ENCODE peak calls at places on chromosomes 2 and 18, in nine cellular contexts. One of them, this sample, is unnamed.

GRCh38 chr2:223669453-223670225 is 67.5 kb upstream of the SCG2 start:
- DNase-seq in NCI-H2107: no peak
- DNase-seq in left ventricle myocardium superior: no peak
- DNase-seq in substantia nigra: no peak
- DNase-seq in SHP77: no peak
- DNase-seq in activated CD4-positive, alpha-beta T cell treated with anti-CD3 and anti-CD28 coated beads, Interleukin-2, amount 50 U/mL, for 1 hour: no peak
- DNase-seq in nephron progenitor cell: no peak
- DNase-seq in RCC 7860: peak
- DNase-seq in naive thymus-derived CD8-positive, alpha-beta T cell: no peak
- DNase-seq in this sample: no peak

GRCh38 chr2:148994341-148994740 is 44.2 kb upstream of the LYPD6B start:
- DNase-seq in left ventricle myocardium superior: no peak
- DNase-seq in naive thymus-derived CD8-positive, alpha-beta T cell: no peak
- DNase-seq in NCI-H2107: no peak
- DNase-seq in substantia nigra: no peak
- DNase-seq in RCC 7860: no peak
- DNase-seq in activated CD4-positive, alpha-beta T cell treated with anti-CD3 and anti-CD28 coated beads, Interleukin-2, amount 50 U/mL, for 1 hour: no peak
- DNase-seq in SHP77: peak
- DNase-seq in nephron progenitor cell: no peak
- DNase-seq in this sample: no peak

GRCh38 chr2:128689971-128690370 is 371.3 kb upstream of the HS6ST1 start:
- DNase-seq in substantia nigra: no peak
- DNase-seq in nephron progenitor cell: no peak
- DNase-seq in left ventricle myocardium superior: no peak
- DNase-seq in SHP77: peak
- DNase-seq in RCC 7860: no peak
- DNase-seq in NCI-H2107: no peak
- DNase-seq in activated CD4-positive, alpha-beta T cell treated with anti-CD3 and anti-CD28 coated beads, Interleukin-2, amount 50 U/mL, for 1 hour: no peak
- DNase-seq in naive thymus-derived CD8-positive, alpha-beta T cell: no peak
- DNase-seq in this sample: no peak

GRCh38 chr2:30979822-30980245 is 158.4 kb downstream of the GALNT14 start:
- DNase-seq in NCI-H2107: no peak
- DNase-seq in left ventricle myocardium superior: peak
- DNase-seq in nephron progenitor cell: no peak
- DNase-seq in naive thymus-derived CD8-positive, alpha-beta T cell: no peak
- DNase-seq in substantia nigra: no peak
- DNase-seq in SHP77: no peak
- DNase-seq in RCC 7860: peak
- DNase-seq in activated CD4-positive, alpha-beta T cell treated with anti-CD3 and anti-CD28 coated beads, Interleukin-2, amount 50 U/mL, for 1 hour: no peak
- DNase-seq in this sample: no peak

GRCh38 chr2:153872311-153873061 is 764 bp downstream of the GALNT13 start:
- DNase-seq in substantia nigra: peak
- DNase-seq in activated CD4-positive, alpha-beta T cell treated with anti-CD3 and anti-CD28 coated beads, Interleukin-2, amount 50 U/mL, for 1 hour: no peak
- DNase-seq in NCI-H2107: no peak
- DNase-seq in RCC 7860: no peak
- DNase-seq in left ventricle myocardium superior: no peak
- DNase-seq in naive thymus-derived CD8-positive, alpha-beta T cell: no peak
- DNase-seq in SHP77: no peak
- DNase-seq in nephron progenitor cell: peak
- DNase-seq in this sample: no peak

GRCh38 chr2:71952572-71953188 is 195.0 kb downstream of the CYP26B1 start:
- DNase-seq in activated CD4-positive, alpha-beta T cell treated with anti-CD3 and anti-CD28 coated beads, Interleukin-2, amount 50 U/mL, for 1 hour: no peak
- DNase-seq in NCI-H2107: no peak
- DNase-seq in left ventricle myocardium superior: no peak
- DNase-seq in naive thymus-derived CD8-positive, alpha-beta T cell: no peak
- DNase-seq in substantia nigra: no peak
- DNase-seq in nephron progenitor cell: no peak
- DNase-seq in RCC 7860: peak
- DNase-seq in SHP77: no peak
- DNase-seq in this sample: no peak

GRCh38 chr18:62555135-62555534 is 32.3 kb downstream of the ZCCHC2 start:
- DNase-seq in left ventricle myocardium superior: no peak
- DNase-seq in RCC 7860: no peak
- DNase-seq in SHP77: no peak
- DNase-seq in naive thymus-derived CD8-positive, alpha-beta T cell: no peak
- DNase-seq in NCI-H2107: no peak
- DNase-seq in activated CD4-positive, alpha-beta T cell treated with anti-CD3 and anti-CD28 coated beads, Interleukin-2, amount 50 U/mL, for 1 hour: no peak
- DNase-seq in substantia nigra: no peak
- DNase-seq in nephron progenitor cell: no peak
- DNase-seq in this sample: no peak

GRCh38 chr2:216315817-216316603 is 56.3 kb downstream of the MARCHF4 start:
- DNase-seq in activated CD4-positive, alpha-beta T cell treated with anti-CD3 and anti-CD28 coated beads, Interleukin-2, amount 50 U/mL, for 1 hour: no peak
- DNase-seq in SHP77: peak
- DNase-seq in substantia nigra: no peak
- DNase-seq in NCI-H2107: no peak
- DNase-seq in nephron progenitor cell: peak
- DNase-seq in RCC 7860: peak
- DNase-seq in naive thymus-derived CD8-positive, alpha-beta T cell: no peak
- DNase-seq in left ventricle myocardium superior: no peak
- DNase-seq in this sample: no peak

GRCh38 chr2:104853926-104854506 is at the start of gene POU3F3:
- DNase-seq in NCI-H2107: no peak
- DNase-seq in naive thymus-derived CD8-positive, alpha-beta T cell: peak
- DNase-seq in activated CD4-positive, alpha-beta T cell treated with anti-CD3 and anti-CD28 coated beads, Interleukin-2, amount 50 U/mL, for 1 hour: no peak
- DNase-seq in nephron progenitor cell: peak
- DNase-seq in SHP77: no peak
- DNase-seq in RCC 7860: no peak
- DNase-seq in substantia nigra: peak
- DNase-seq in left ventricle myocardium superior: peak
- DNase-seq in this sample: no peak

GRCh38 chr2:208686665-208687064 is 280.1 kb downstream of the PTH2R start:
- DNase-seq in activated CD4-positive, alpha-beta T cell treated with anti-CD3 and anti-CD28 coated beads, Interleukin-2, amount 50 U/mL, for 1 hour: no peak
- DNase-seq in nephron progenitor cell: no peak
- DNase-seq in left ventricle myocardium superior: no peak
- DNase-seq in naive thymus-derived CD8-positive, alpha-beta T cell: no peak
- DNase-seq in SHP77: no peak
- DNase-seq in NCI-H2107: no peak
- DNase-seq in RCC 7860: no peak
- DNase-seq in substantia nigra: no peak
- DNase-seq in this sample: no peak

GRCh38 chr2:203743441-203743932 is 37.0 kb downstream of the CD28 start:
- DNase-seq in NCI-H2107: no peak
- DNase-seq in RCC 7860: no peak
- DNase-seq in left ventricle myocardium superior: no peak
- DNase-seq in substantia nigra: no peak
- DNase-seq in nephron progenitor cell: no peak
- DNase-seq in naive thymus-derived CD8-positive, alpha-beta T cell: no peak
- DNase-seq in activated CD4-positive, alpha-beta T cell treated with anti-CD3 and anti-CD28 coated beads, Interleukin-2, amount 50 U/mL, for 1 hour: no peak
- DNase-seq in SHP77: no peak
- DNase-seq in this sample: no peak

GRCh38 chr2:227509824-227510619 is 38.1 kb downstream of the AGFG1 start:
- DNase-seq in nephron progenitor cell: no peak
- DNase-seq in naive thymus-derived CD8-positive, alpha-beta T cell: no peak
- DNase-seq in substantia nigra: no peak
- DNase-seq in RCC 7860: no peak
- DNase-seq in SHP77: no peak
- DNase-seq in left ventricle myocardium superior: no peak
- DNase-seq in activated CD4-positive, alpha-beta T cell treated with anti-CD3 and anti-CD28 coated beads, Interleukin-2, amount 50 U/mL, for 1 hour: no peak
- DNase-seq in NCI-H2107: no peak
- DNase-seq in this sample: no peak

GRCh38 chr2:143471550-143471949 is 342.3 kb downstream of the ARHGAP15 start:
- DNase-seq in NCI-H2107: no peak
- DNase-seq in RCC 7860: no peak
- DNase-seq in SHP77: no peak
- DNase-seq in nephron progenitor cell: no peak
- DNase-seq in activated CD4-positive, alpha-beta T cell treated with anti-CD3 and anti-CD28 coated beads, Interleukin-2, amount 50 U/mL, for 1 hour: no peak
- DNase-seq in naive thymus-derived CD8-positive, alpha-beta T cell: no peak
- DNase-seq in substantia nigra: no peak
- DNase-seq in left ventricle myocardium superior: no peak
- DNase-seq in this sample: no peak

This sample was measured in GM12892.